ENCODE peak calls at places on chromosomes 2 and 18, in four cellular contexts. D is psoas muscle, Z is GM12878, T is prostate gland. Y is an unnamed sample. For H3K4me1 and H3K36me3, the result is how much of the 10 kb centered on the place peaks cover.

GRCh38 chr18:57372444-57372843 is 20.1 kb downstream of the ST8SIA3 start:
- DNase-seq in D (no peak), Z (no peak), T (no peak), Y (no peak)

GRCh38 chr18:69785466-69785865 is 162.2 kb downstream of the CD226 start:
- DNase-seq in D (no peak), Z (no peak), T (no peak), Y (no peak)

GRCh38 chr2:57760448-57760847 is 286.2 kb upstream of the VRK2 start:
- DNase-seq in D (no peak), Z (peak), T (no peak), Y (no peak)

GRCh38 chr2:145587922-145588321 is 1068.0 kb upstream of the ZEB2 start:
- DNase-seq in D (no peak), Z (no peak), T (no peak), Y (no peak)

GRCh38 chr2:98560256-98560771 is 48.0 kb downstream of the COA5 start:
- DNase-seq in D (no peak), Z (no peak), T (no peak), Y (peak)

GRCh38 chr18:44741551-44741950 is 60.9 kb downstream of the SETBP1 start:
- DNase-seq in D (no peak), Z (no peak), T (no peak), Y (no peak)

GRCh38 chr2:189015378-189015777 is 41.2 kb downstream of the COL3A1 start:
- DNase-seq in D (no peak), Z (no peak), T (no peak), Y (no peak)

GRCh38 chr2:61793389-61793836 is 60.4 kb downstream of the FAM161A start:
- DNase-seq in D (peak), Z (no peak), T (peak), Y (peak)

GRCh38 chr2:15675456-15676195 is 84.0 kb downstream of the DDX1 start:
- DNase-seq in D (no peak), Z (no peak), T (no peak), Y (no peak)

GRCh38 chr2:150182564-150183249 is 304.8 kb downstream of the RND3 start:
- DNase-seq in D (no peak), Z (no peak), T (no peak), Y (no peak)

GRCh38 chr2:120735750-120736170 is at the start of gene GLI2:
- DNase-seq in D (peak), Z (no peak), T (peak), Y (peak)

GRCh38 chr2:20139828-20140227 is 85.1 kb downstream of the SDC1 start:
- DNase-seq in D (no peak), Z (no peak), T (no peak), Y (no peak)

GRCh38 chr2:30235008-30235655 is 3.8 kb downstream of the LBH start:
- DNase-seq in D (no peak), Z (no peak), T (no peak), Y (no peak)

GRCh38 chr2:195056001-195056400 is 601.0 kb upstream of the SLC39A10 start:
- DNase-seq in D (no peak), Z (no peak), T (no peak), Y (no peak)

GRCh38 chr2:172092716-172093415 is 7.6 kb downstream of the DLX1 start:
- DNase-seq in D (no peak), Z (no peak), T (no peak), Y (no peak)

GRCh38 chr2:239466046-239466754 is 65.4 kb upstream of the HDAC4 start:
- DNase-seq in D (no peak), Z (no peak), T (no peak), Y (no peak)

GRCh38 chr2:567865-568638 is 109.2 kb downstream of the TMEM18 start:
- DNase-seq in D (no peak), Z (no peak), T (no peak), Y (peak)

GRCh38 chr2:133411857-133412256 is 156.4 kb downstream of the NCKAP5 start:
- DNase-seq in D (no peak), Z (no peak), T (no peak), Y (no peak)

GRCh38 chr18:6623278-6623677 is 106.2 kb upstream of the ARHGAP28 start:
- DNase-seq in D (no peak), Z (no peak), T (no peak), Y (no peak)

GRCh38 chr2:73260338-73260984 is 23.8 kb downstream of the FBXO41 start:
- DNase-seq in D (peak), Z (no peak), T (peak), Y (peak)

GRCh38 chr2:61288070-61288841 is 126.3 kb downstream of the C2orf74 start:
- DNase-seq in D (no peak), Z (no peak), T (no peak), Y (no peak)

GRCh38 chr18:9417081-9417841 is 58.1 kb upstream of the RALBP1 start:
- DNase-seq in D (peak), Z (no peak), T (no peak), Y (no peak)

GRCh38 chr2:145185696-145186095 is 665.8 kb upstream of the ZEB2 start:
- DNase-seq in D (no peak), Z (no peak), T (no peak), Y (no peak)

GRCh38 chr2:177432703-177433102 is 40.1 kb downstream of the AGPS start:
- DNase-seq in D (no peak), Z (no peak), T (no peak), Y (no peak)

GRCh38 chr2:164839914-164840457 is 1.6 kb downstream of the COBLL1 start:
- DNase-seq in D (no peak), Z (no peak), T (peak), Y (no peak)

GRCh38 chr2:157838442-157839161 is 37.5 kb downstream of the ACVR1 start:
- DNase-seq in D (peak), Z (no peak), T (peak), Y (peak)

GRCh38 chr2:27326536-27326935 is 3.6 kb upstream of the MPV17 start:
- DNase-seq in D (no peak), Z (no peak), T (no peak), Y (no peak)

GRCh38 chr2:150389487-150389886 is 98.0 kb downstream of the RND3 start:
- DNase-seq in D (no peak), Z (no peak), T (no peak), Y (no peak)

GRCh38 chr2:61220768-61221167 is 58.8 kb downstream of the C2orf74 start:
- DNase-seq in D (no peak), Z (no peak), T (no peak), Y (no peak)

GRCh38 chr2:127105656-127106456 is 1.1 kb downstream of the BIN1 start:
- DNase-seq in D (peak), Z (no peak), T (no peak), Y (no peak)

GRCh38 chr18:711693-712400 is 583 bp downstream of the ENOSF1 start:
- DNase-seq in D (peak), Z (peak), T (peak), Y (peak)

GRCh38 chr2:74374509-74375205 is 5.5 kb downstream of the DCTN1 start:
- DNase-seq in D (peak), Z (no peak), T (peak), Y (peak)

GRCh38 chr2:64485961-64486360 is 32.0 kb downstream of the LGALSL start:
- DNase-seq in D (peak), Z (no peak), T (peak), Y (no peak)

GRCh38 chr2:1687254-1687653 is 57.1 kb downstream of the PXDN start:
- DNase-seq in D (no peak), Z (no peak), T (no peak), Y (no peak)
- H3K4me3 ChIP-seq in D (no peak), Z (no peak), T (no peak), Y (no peak)

GRCh38 chr2:101305492-101306123 is 2.9 kb downstream of the RNF149 start:
- DNase-seq in D (no peak), Z (no peak), T (no peak), Y (no peak)
- H3K4me1 ChIP-seq in D (under half), Z (under half), T (under half), Y (under half)

DNA sequence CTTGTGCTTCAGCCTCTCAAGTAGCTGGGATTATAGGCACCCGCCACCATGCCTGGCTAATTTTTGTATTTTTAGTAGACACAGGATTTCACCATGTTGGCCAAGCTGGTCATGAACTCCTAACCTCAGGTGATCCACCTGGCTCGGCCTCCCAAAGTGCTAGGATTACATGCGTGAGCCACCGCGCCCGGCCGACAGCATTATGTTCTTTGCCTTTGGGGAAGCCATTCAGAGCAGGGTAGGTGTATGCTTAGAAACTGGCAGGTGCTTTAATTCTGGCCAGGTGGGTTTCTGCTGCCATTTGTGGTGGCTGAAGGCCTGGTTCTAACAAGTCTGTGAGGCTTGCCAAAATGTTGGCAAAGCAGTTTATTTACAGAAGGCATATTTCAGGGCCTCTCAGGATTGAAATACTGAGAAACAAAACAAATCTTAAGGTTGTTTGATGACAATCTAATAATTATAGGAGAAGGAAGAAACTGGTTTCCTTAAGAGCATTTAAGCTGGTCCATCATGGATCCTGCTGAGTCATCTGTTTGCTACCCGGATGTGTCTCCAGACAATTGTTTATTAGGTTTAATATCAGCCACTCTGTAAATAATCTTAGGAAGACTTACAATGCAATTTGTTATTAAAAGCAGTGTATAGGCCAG is 16.0 kb downstream of the SLC20A1 start:
- DNase-seq in D (no peak), Z (no peak), T (peak), Y (no peak)
- H3K36me3 ChIP-seq in D (under half), Z (under half), T (under half), Y (under half)

GRCh38 chr18:59231157-59231556 is 11.2 kb downstream of the GRP start:
- DNase-seq in D (no peak), Z (no peak), T (no peak), Y (no peak)

GRCh38 chr18:59231877-59232276 is 11.9 kb downstream of the GRP start:
- DNase-seq in D (no peak), Z (no peak), T (no peak), Y (no peak)

GRCh38 chr18:59229191-59229590 is 9.2 kb downstream of the GRP start:
- DNase-seq in D (no peak), Z (no peak), T (no peak), Y (no peak)

GRCh38 chr18:59229681-59230443 is 9.9 kb downstream of the GRP start:
- DNase-seq in D (no peak), Z (no peak), T (no peak), Y (no peak)

DNA sequence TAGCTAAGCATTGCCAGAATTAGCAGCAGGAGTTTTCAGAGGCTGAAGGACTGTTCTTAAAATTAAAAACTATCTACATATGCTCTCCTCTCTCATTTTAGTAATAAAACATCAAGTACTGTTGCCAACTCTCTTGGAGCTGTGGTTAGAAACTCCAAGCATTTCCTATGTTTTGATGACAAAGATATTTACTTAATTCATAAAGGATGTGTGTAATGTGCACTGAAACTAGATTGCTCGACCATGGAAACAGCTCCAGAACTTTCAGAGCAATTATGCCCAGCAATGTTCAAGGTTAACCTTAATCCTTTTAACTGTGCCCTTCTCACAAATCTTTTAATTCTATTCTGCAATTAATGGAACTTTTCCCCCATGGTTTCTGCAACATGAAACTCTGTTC is 8.4 kb downstream of the GRP start:
- DNase-seq in D (no peak), Z (no peak), T (no peak), Y (no peak)
- H3K4me3 ChIP-seq in D (no peak), Z (no peak), T (no peak), Y (no peak)

Y was measured in testis.